ENCODE peak calls at places on chromosomes 2 and 18, in eight cellular contexts. R, S, K, G, W, L, F and M are unnamed samples.

GRCh38 chr18:45166341-45167108 is 448.8 kb upstream of the SLC14A2 start:
- DNase-seq in R (no peak), S (no peak), K (no peak), G (peak; percentile 5), W (no peak), L (no peak), F (no peak), M (no peak)

GRCh38 chr18:75478996-75479870 is 51.7 kb upstream of the SMIM21 start:
- DNase-seq in R (peak; percentile 6), S (no peak), K (peak; percentile 65), G (peak; percentile 4), W (no peak), L (no peak), F (no peak), M (no peak)

GRCh38 chr18:47877892-47878291 is 52.6 kb downstream of the SMAD2 start:
- DNase-seq in R (no peak), S (no peak), K (no peak), G (no peak), W (no peak), L (no peak), F (no peak), M (no peak)

GRCh38 chr2:107340955-107341354 is 455.0 kb upstream of the ST6GAL2 start:
- DNase-seq in R (no peak), S (no peak), K (no peak), G (no peak), W (no peak), L (no peak), F (no peak), M (no peak)

GRCh38 chr2:161077367-161078210 is 82.6 kb upstream of the TANK start:
- DNase-seq in R (no peak), S (peak; percentile 35), K (no peak), G (no peak), W (peak; percentile 16), L (peak; percentile 39), F (peak; percentile 29), M (no peak)

GRCh38 chr2:199261221-199261620 is 196.5 kb downstream of the SATB2 start:
- DNase-seq in R (no peak), S (no peak), K (no peak), G (no peak), W (peak; percentile 44), L (no peak), F (no peak), M (no peak)

GRCh38 chr18:31303771-31304170 is 14.2 kb upstream of the DSG1 start:
- DNase-seq in R (no peak), S (no peak), K (no peak), G (no peak), W (no peak), L (no peak), F (no peak), M (no peak)

GRCh38 chr18:44793186-44793585 is 112.5 kb downstream of the SETBP1 start:
- DNase-seq in R (no peak), S (no peak), K (no peak), G (no peak), W (no peak), L (no peak), F (no peak), M (no peak)

GRCh38 chr2:173184031-173185004 is 108.7 kb downstream of the MAP3K20 start:
- DNase-seq in R (peak; percentile 97), S (no peak), K (no peak), G (peak; percentile 75), W (no peak), L (no peak), F (no peak), M (no peak)

GRCh38 chr2:80102026-80102425 is 202.5 kb downstream of the LRRTM1 start:
- DNase-seq in R (peak; percentile 74), S (no peak), K (no peak), G (no peak), W (no peak), L (no peak), F (no peak), M (no peak)

GRCh38 chr2:3248754-3249476 is 128.7 kb downstream of the EIPR1 start:
- DNase-seq in R (no peak), S (no peak), K (no peak), G (no peak), W (no peak), L (no peak), F (no peak), M (no peak)

GRCh38 chr18:68428026-68428425 is 286.9 kb downstream of the TMX3 start:
- DNase-seq in R (no peak), S (no peak), K (no peak), G (no peak), W (peak; percentile 65), L (no peak), F (no peak), M (no peak)

GRCh38 chr18:27750014-27750413 is 426.9 kb downstream of the CDH2 start:
- DNase-seq in R (peak; percentile 81), S (no peak), K (peak; percentile 36), G (no peak), W (peak; percentile 47), L (no peak), F (no peak), M (no peak)

GRCh38 chr18:76923485-76924085 is 101.2 kb downstream of the ZNF236 start:
- DNase-seq in R (no peak), S (no peak), K (no peak), G (peak; percentile 5), W (no peak), L (no peak), F (no peak), M (no peak)

GRCh38 chr2:8889978-8890377 is 52.6 kb upstream of the KIDINS220 start:
- DNase-seq in R (no peak), S (no peak), K (no peak), G (no peak), W (no peak), L (no peak), F (no peak), M (no peak)

GRCh38 chr2:218605438-218605837 is 2.3 kb upstream of the PLCD4 start:
- DNase-seq in R (no peak), S (no peak), K (no peak), G (no peak), W (no peak), L (no peak), F (no peak), M (no peak)